ENCODE peak calls at places on chromosomes 5 and 9, in six cellular contexts. M, V, U, A, B and X are unnamed samples.

GRCh38 chr5:179126506-179126991 is 66.4 kb downstream of the ZNF354C start:
- DNase-seq in A (peak; percentile 20), U (no peak), B (no peak), V (no peak), M (no peak), X (no peak)

GRCh38 chr5:66247176-66247960 is 103.3 kb downstream of the SREK1 start:
- DNase-seq in A (no peak), B (no peak), U (no peak), V (peak; percentile 71), M (no peak), X (peak; percentile 90)

GRCh38 chr9:127762111-127762676 is 16.3 kb downstream of the SH2D3C start:
- DNase-seq in U (no peak), B (no peak), M (no peak), A (peak; percentile 70), V (no peak), X (no peak)

GRCh38 chr5:69206528-69207190 is 17.3 kb downstream of the CENPH start:
- DNase-seq in A (no peak), U (no peak), V (no peak), M (no peak), B (no peak), X (no peak)

GRCh38 chr5:170582931-170583330 is 79.1 kb downstream of the KCNIP1 start:
- DNase-seq in U (no peak), A (no peak), B (no peak), M (no peak), V (no peak), X (no peak)

GRCh38 chr9:734831-735511 is 106.5 kb upstream of the DMRT1 start:
- DNase-seq in A (no peak), M (no peak), U (no peak), B (no peak), V (peak; percentile 98), X (peak; percentile 95)

GRCh38 chr9:126696091-126696763 is 82.5 kb downstream of the LMX1B start:
- DNase-seq in A (peak; percentile 38), B (no peak), M (no peak), V (no peak), U (no peak), X (no peak)

GRCh38 chr9:80586786-80587185 is 1015.0 kb downstream of the TLE4 start:
- DNase-seq in M (no peak), U (no peak), V (no peak), A (no peak), B (no peak), X (no peak)

GRCh38 chr5:168314735-168315411 is 23.4 kb downstream of the WWC1 start:
- DNase-seq in B (no peak), M (no peak), V (peak; percentile 91), A (peak; percentile 82), U (no peak), X (peak; percentile 53)

GRCh38 chr9:88587182-88587581 is 52.2 kb downstream of the NXNL2 start:
- DNase-seq in B (no peak), M (no peak), A (no peak), U (no peak), V (no peak), X (peak; percentile 8)

GRCh38 chr9:15086096-15087030 is 176.1 kb upstream of the FREM1 start:
- DNase-seq in M (no peak), A (no peak), B (no peak), V (peak; percentile 36), U (no peak), X (no peak)

GRCh38 chr5:74648835-74649286 is 8.3 kb upstream of the ENC1 start:
- DNase-seq in M (no peak), U (peak; percentile 61), B (peak; percentile 66), V (peak; percentile 74), A (no peak), X (peak; percentile 80)

GRCh38 chr5:171857537-171857936 is 71.9 kb downstream of the SMIM23 start:
- DNase-seq in B (peak; percentile 42), V (peak; percentile 70), A (no peak), U (peak; percentile 49), M (no peak), X (no peak)

GRCh38 chr9:133916159-133916541 is 76.0 kb downstream of the VAV2 start:
- DNase-seq in M (no peak), U (no peak), V (no peak), A (no peak), B (no peak), X (no peak)

GRCh38 chr5:132457371-132458225 is 33.0 kb downstream of the IRF1 start:
- DNase-seq in A (peak; percentile 74), B (no peak), M (no peak), V (peak; percentile 93), U (no peak), X (peak; percentile 78)

GRCh38 chr5:89120719-89121118 is 237.7 kb upstream of the MEF2C start:
- DNase-seq in A (no peak), M (no peak), V (peak; percentile 21), U (no peak), B (no peak), X (peak; percentile 67)

GRCh38 chr9:96009690-96010477 is 134.4 kb downstream of the ERCC6L2 start:
- DNase-seq in U (no peak), V (peak; percentile 48), M (no peak), A (no peak), B (peak; percentile 46), X (no peak)

GRCh38 chr9:34958411-34958982 is 412 bp downstream of the PHF24 start:
- DNase-seq in A (no peak), V (no peak), M (no peak), U (no peak), B (no peak), X (no peak)

GRCh38 chr5:163964650-163965049 is 459.2 kb downstream of the MAT2B start:
- DNase-seq in V (peak; percentile 53), B (peak; percentile 13), A (no peak), M (no peak), U (no peak), X (no peak)

GRCh38 chr5:23208959-23209431 is 298.4 kb upstream of the PRDM9 start:
- DNase-seq in V (peak; percentile 79), U (peak; percentile 48), B (peak; percentile 71), A (no peak), M (no peak), X (peak; percentile 10)

GRCh38 chr9:8432224-8432623 is 632.6 kb upstream of the DMAC1 start:
- DNase-seq in A (no peak), M (no peak), B (no peak), U (no peak), V (no peak), X (no peak)

GRCh38 chr5:176818391-176819098 is 8.2 kb downstream of the UNC5A start:
- DNase-seq in A (no peak), U (no peak), B (no peak), M (no peak), V (no peak), X (no peak)

GRCh38 chr9:22446589-22446949 is at the start of gene DMRTA1:
- DNase-seq in V (peak; percentile 34), M (no peak), A (peak; percentile 83), B (peak; percentile 93), U (no peak), X (peak; percentile 84)

GRCh38 chr5:38613992-38614836 is 57.8 kb upstream of the LIFR start:
- DNase-seq in M (no peak), A (peak; percentile 70), U (no peak), B (no peak), V (no peak), X (no peak)

GRCh38 chr5:176618783-176619182 is 8.8 kb upstream of the GPRIN1 start:
- DNase-seq in A (no peak), B (no peak), U (no peak), M (no peak), V (no peak), X (no peak)

GRCh38 chr5:136147632-136148031 is 15.0 kb downstream of the SMAD5 start:
- DNase-seq in A (no peak), V (no peak), B (no peak), M (no peak), U (no peak), X (no peak)
- H3K4me1 ChIP-seq in A (peaks cover 27% of the 10 kb centered on the region), V (no peaks in the 10 kb centered on the region), B (peaks cover 11% of the 10 kb centered on the region), M (peaks cover 98% of the 10 kb centered on the region), U (peaks cover 4% of the 10 kb centered on the region), X (peaks cover 30% of the 10 kb centered on the region)

GRCh38 chr9:94881023-94881422 is 154.5 kb downstream of the AOPEP start:
- DNase-seq in V (no peak), M (no peak), U (no peak), B (no peak), A (no peak), X (peak; percentile 59)

GRCh38 chr9:94875300-94876063 is 149.0 kb downstream of the AOPEP start:
- DNase-seq in B (no peak), A (no peak), V (no peak), U (no peak), M (no peak), X (no peak)

GRCh38 chr9:94881946-94882345 is 155.4 kb downstream of the AOPEP start:
- DNase-seq in U (no peak), A (no peak), M (no peak), V (no peak), B (no peak), X (no peak)

GRCh38 chr9:94881454-94881853 is 155.0 kb downstream of the AOPEP start:
- DNase-seq in U (no peak), V (no peak), B (no peak), M (no peak), A (no peak), X (no peak)

GRCh38 chr9:94879230-94879629 is 152.7 kb downstream of the AOPEP start:
- DNase-seq in U (no peak), M (no peak), V (no peak), A (no peak), B (no peak), X (no peak)
- H3K4me1 ChIP-seq in U (no peaks in the 10 kb centered on the region), M (peaks cover 31% of the 10 kb centered on the region), V (no peaks in the 10 kb centered on the region), A (peaks cover 37% of the 10 kb centered on the region), B (peaks cover 42% of the 10 kb centered on the region), X (peaks cover 37% of the 10 kb centered on the region)

DNA sequence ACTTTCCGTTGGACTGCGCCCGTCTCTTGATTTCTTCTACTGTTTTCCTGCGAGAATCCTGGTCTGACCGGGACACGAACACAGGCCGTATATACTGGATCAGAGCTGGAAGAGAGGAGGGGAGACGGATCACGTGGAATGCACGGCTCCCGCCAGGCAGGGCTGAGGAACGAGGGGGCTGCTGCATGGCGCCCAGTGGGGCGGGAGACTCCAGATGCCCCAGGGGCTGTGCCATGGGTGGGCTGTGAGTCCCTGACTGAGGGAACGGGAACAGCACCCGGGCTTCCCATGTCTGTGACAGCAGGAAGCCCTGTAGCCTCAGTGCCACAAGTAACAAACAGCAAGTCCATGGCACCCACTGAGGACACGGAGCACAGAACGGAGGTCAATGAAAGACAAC is 34.0 kb downstream of the LPCAT1 start:
- DNase-seq in M (no peak), U (no peak), V (no peak), B (no peak), A (no peak), X (no peak)
- H3K4me1 ChIP-seq in M (peaks cover 17% of the 10 kb centered on the region), U (no peaks in the 10 kb centered on the region), V (peaks cover 13% of the 10 kb centered on the region), B (no peaks in the 10 kb centered on the region), A (no peaks in the 10 kb centered on the region), X (peaks cover 14% of the 10 kb centered on the region)

DNA sequence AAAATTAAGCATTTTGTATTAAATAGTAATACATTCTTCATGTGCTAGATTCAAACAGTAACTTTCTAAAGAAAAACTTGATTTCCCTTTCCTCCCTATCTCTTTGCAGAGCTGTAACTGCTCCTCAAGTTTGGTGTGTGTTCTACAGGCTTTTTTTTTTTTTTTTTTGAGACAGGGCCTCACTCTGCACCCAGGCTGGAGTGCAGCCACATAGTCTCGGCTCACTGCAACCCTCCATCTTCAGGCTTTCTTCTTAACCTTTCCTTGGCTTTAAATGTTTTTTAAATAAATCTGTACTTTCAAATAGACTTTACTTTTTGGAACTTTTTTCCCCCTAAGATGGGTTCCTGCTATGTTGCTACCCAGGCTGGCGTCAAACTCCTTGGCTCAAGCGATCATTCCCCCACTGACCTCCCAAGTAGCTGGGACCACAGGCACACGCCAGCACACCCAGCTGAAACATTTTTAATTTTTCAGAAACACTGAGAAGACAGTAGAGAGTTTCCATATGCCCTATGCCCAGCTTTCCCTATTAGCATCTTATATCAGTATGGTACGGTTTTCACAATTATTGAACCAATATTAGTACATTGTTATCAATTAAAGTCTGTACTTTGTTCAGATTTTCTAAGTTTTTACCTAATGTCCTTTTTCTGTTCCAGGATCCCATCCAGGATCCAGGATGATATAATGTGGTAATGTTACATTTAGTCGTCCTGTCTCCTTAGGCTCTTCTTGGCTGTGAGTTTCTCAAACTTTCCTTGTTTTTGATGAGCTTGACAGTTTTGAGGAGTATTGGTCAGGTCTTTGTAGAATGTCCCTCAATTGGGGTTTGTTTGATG is 9.2 kb downstream of the NDFIP1 start:
- DNase-seq in B (no peak), U (no peak), V (no peak), M (no peak), A (no peak), X (no peak)
- H3K4me1 ChIP-seq in B (peaks cover 9% of the 10 kb centered on the region), U (no peaks in the 10 kb centered on the region), V (no peaks in the 10 kb centered on the region), M (peaks cover 82% of the 10 kb centered on the region), A (peaks cover 55% of the 10 kb centered on the region), X (peaks cover 71% of the 10 kb centered on the region)